ENCODE peak calls at places on chromosome 9, in four cellular contexts. One of them, this sample, is unnamed.
A peak's percentile ranks its signal among the peaks of the same experiment; 100 is the strongest.

GRCh38 chr9:29209748-29210276 is 1636.5 kb upstream of the C9orf72 start:
- DNase-seq in A549: no peak
- DNase-seq in HCT116: no peak
- DNase-seq in K562: no peak
- DNase-seq in this sample: no peak

GRCh38 chr9:126053913-126054312 is 272.7 kb upstream of the MVB12B start:
- DNase-seq in A549: no peak
- DNase-seq in HCT116: no peak
- DNase-seq in K562: no peak
- DNase-seq in this sample: no peak

GRCh38 chr9:109939698-109940342 is 159.8 kb downstream of the PALM2AKAP2 start:
- DNase-seq in A549: no peak
- DNase-seq in HCT116: no peak
- DNase-seq in K562: no peak
- DNase-seq in this sample: no peak

GRCh38 chr9:101467690-101468089 is 32.1 kb upstream of the ALDOB start:
- DNase-seq in A549: no peak
- DNase-seq in HCT116: no peak
- DNase-seq in K562: no peak
- DNase-seq in this sample: no peak

GRCh38 chr9:99778829-99779228 is 42.9 kb upstream of the NR4A3 start:
- DNase-seq in A549: no peak
- DNase-seq in HCT116: no peak
- DNase-seq in K562: no peak
- DNase-seq in this sample: no peak

GRCh38 chr9:4397917-4398316 is 92.4 kb upstream of the SLC1A1 start:
- DNase-seq in A549: no peak
- DNase-seq in HCT116: no peak
- DNase-seq in K562: no peak
- DNase-seq in this sample: no peak

GRCh38 chr9:100933656-100934055 is 94.9 kb upstream of the PLPPR1 start:
- DNase-seq in A549: no peak
- DNase-seq in HCT116: no peak
- DNase-seq in K562: no peak
- DNase-seq in this sample: no peak

GRCh38 chr9:109855540-109855939 is 75.5 kb downstream of the PALM2AKAP2 start:
- DNase-seq in A549: no peak
- DNase-seq in HCT116: no peak
- DNase-seq in K562: no peak
- DNase-seq in this sample: no peak

GRCh38 chr9:31259824-31260223 is 1124.6 kb upstream of the ACO1 start:
- DNase-seq in A549: no peak
- DNase-seq in HCT116: no peak
- DNase-seq in K562: no peak
- DNase-seq in this sample: no peak

GRCh38 chr9:121735065-121735791 is 83.8 kb downstream of the DAB2IP start:
- DNase-seq in A549: peak; percentile 69
- DNase-seq in HCT116: no peak
- DNase-seq in K562: peak; percentile 37
- DNase-seq in this sample: no peak

DNA sequence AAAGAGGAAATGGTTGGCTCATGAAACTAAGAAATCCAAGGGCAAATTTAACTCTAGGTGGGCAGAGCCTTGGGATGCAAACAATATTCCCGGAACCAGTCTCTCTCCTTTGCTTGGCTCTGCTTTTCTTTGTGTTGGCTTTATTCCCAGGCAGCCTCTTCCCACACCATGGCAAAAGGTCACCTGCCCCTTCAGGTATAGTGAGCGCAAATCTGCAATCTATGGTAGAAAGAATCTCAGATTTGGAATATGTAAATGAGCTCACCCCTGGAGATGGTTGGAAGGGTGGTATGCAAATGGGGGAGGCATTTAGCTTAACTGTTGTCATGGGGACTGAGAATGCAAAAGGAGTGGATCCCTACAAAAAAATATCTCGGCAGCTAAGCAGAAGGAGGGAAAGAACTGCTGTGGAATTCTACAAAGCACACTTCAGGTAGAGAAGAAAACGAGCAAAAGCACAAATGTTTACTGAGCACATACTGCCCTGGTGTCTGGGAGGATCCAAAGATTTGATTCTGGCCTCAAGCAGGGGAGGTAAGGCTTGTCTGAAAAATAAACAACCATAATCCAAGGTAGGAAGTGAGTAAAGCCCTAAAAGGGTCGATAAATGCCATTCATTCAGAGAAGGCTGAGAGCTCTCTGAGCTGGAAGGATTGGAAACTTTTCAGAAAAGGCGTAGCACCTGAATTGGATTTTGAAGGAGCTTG is 139.7 kb downstream of the TLE1 start:
- DNase-seq in A549: peak; percentile 45
- DNase-seq in HCT116: no peak
- DNase-seq in K562: no peak
- DNase-seq in this sample: no peak
- TF ChIP-seq REST in A549: no peak
- TF ChIP-seq REST in HCT116: no peak
- TF ChIP-seq REST in K562: no peak
- TF ChIP-seq REST in this sample: no peak

DNA sequence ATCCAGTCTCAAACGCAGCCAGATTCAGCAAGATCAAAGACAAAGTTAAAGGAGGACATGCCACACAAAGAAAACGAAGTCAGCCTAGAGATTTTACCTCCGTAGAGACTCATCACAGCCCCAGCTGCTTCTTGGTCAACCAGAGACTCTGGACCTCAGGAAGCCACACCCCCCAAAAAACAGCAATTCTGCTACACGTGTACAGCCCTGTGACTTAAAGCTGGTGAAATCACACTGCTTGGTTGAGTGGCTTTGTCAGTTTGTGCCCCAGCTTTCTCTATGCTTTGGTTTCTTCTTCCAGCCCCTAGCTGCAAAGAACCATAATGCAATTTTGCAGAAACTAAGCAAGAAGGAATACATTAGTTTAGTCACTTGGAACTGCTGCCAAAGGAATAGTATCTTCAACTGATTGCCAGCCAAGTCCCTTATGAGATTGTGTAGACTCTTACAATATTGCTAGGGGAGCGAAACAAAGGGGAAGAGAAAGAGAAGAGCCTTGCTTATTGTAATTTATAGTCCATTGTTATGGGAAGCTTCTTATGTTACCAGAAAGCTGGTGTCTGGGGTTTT is 158.8 kb upstream of the ZNF462 start:
- DNase-seq in A549: no peak
- DNase-seq in HCT116: no peak
- DNase-seq in K562: no peak
- DNase-seq in this sample: no peak
- TF ChIP-seq CTCF in A549: no peak
- TF ChIP-seq CTCF in HCT116: peak; percentile 9
- TF ChIP-seq CTCF in K562: no peak
- TF ChIP-seq CTCF in this sample: no peak

DNA sequence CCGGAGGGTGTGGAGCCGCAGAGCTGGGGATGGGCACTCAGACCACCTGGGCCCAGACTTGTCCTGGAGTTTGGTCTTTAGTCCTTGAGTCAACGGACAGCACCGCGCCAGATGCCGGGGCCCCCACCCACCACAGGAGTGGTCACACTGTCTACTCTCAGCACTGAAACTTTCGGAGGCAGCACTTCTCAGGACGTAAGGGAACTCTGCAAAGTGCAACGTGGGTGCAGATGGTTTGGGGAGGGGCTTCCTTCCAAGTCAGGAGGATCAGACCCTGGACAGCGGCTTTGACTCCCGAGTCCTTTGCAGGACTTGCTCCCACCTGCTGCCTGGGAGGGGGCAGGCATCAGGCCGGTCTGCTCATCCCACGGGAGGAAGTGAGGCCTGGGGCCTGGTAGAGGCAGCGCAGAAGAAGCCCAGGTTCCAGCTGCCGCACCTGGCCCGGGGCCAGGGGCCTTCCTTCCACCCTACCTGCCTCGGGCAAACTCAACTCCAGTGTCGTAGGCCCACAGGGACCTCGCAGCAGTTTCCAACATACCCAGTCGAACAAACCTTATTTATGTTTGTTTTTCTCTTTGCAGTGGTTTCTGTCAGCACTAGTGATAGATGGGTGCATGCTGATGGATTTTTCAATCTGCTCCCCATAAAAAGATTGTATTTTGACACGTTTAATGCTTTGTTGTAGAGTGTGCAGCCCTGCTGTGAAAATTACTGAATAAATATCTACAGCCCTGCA is 149.8 kb upstream of the PPP1R26 start:
- DNase-seq in A549: no peak
- DNase-seq in HCT116: no peak
- DNase-seq in K562: no peak
- DNase-seq in this sample: no peak
- TF ChIP-seq REST in A549: peak; percentile 53
- TF ChIP-seq REST in HCT116: peak; percentile 22
- TF ChIP-seq REST in K562: no peak
- TF ChIP-seq REST in this sample: peak; percentile 55

GRCh38 chr9:97638666-97639065 is 5.0 kb downstream of the NCBP1 start:
- DNase-seq in A549: peak; percentile 17
- DNase-seq in HCT116: no peak
- DNase-seq in K562: no peak
- DNase-seq in this sample: no peak
- TF ChIP-seq CTCF in A549: no peak
- TF ChIP-seq CTCF in HCT116: peak; percentile 38
- TF ChIP-seq CTCF in K562: peak; percentile 30
- TF ChIP-seq CTCF in this sample: peak; percentile 22

DNA sequence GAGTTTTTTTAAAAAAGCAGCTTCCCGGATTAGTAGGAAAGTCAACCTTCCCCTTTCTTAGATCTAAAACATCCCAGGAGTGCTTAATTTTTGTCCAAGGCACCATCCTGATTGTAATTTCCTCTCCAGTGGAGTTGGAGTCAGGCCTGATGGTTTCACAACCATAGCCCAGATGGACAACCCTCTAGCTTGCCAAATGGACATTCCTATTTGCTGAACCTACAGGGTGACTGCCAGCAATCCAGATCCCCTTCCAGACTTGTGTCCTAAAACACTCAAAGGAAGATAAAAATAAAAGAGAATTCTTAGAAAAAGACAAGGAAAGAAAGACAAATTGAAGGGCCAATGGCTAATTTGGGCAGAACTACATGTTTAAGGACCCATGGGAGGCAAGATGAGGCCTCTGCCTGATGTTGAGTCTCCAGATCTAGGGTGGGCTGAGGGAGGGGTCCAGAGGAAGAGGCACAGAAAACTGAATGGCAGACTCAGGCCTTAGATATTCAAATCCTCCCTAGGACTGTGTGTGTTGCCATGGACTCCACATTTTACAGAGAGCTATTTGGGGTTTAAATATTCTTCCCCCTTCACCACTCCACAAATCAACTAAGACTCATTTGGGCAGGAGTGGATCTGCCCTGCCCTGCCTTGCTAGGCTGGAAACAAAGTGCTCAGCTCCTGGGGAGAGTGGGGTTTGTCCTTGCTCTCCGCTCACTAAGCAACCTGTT is 38.5 kb upstream of the SLC44A1 start:
- DNase-seq in A549: no peak
- DNase-seq in HCT116: no peak
- DNase-seq in K562: no peak
- DNase-seq in this sample: no peak
- TF ChIP-seq REST in A549: no peak
- TF ChIP-seq REST in HCT116: no peak
- TF ChIP-seq REST in K562: no peak
- TF ChIP-seq REST in this sample: no peak

DNA sequence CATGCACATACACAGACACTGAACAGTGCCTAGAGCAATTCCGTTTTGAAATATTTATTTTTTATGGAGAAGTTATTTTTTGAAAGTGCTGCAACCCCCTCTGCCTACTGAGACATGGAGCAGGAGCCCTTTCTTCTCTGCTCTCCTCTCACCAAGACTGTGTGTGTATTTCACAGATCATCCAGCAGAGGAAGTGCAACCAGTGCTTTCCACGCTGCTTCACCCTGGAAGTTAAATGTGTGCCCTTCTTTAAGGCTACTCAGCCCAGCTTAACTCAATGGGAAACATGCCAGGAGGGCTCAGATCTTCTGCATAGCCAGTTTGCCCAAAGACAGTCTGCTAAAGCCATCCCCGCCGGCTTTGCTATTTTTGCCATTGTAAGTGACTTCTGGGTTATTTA is 606.3 kb downstream of the TLE1 start:
- DNase-seq in A549: peak; percentile 14
- DNase-seq in HCT116: no peak
- DNase-seq in K562: no peak
- DNase-seq in this sample: no peak
- TF ChIP-seq CTCF in A549: no peak
- TF ChIP-seq CTCF in HCT116: no peak
- TF ChIP-seq CTCF in K562: no peak
- TF ChIP-seq CTCF in this sample: peak; percentile 17

GRCh38 chr9:34431661-34432060 is 26.7 kb downstream of the FAM219A start:
- DNase-seq in A549: no peak
- DNase-seq in HCT116: no peak
- DNase-seq in K562: no peak
- DNase-seq in this sample: no peak

GRCh38 chr9:34442770-34443169 is 15.6 kb downstream of the FAM219A start:
- DNase-seq in A549: no peak
- DNase-seq in HCT116: no peak
- DNase-seq in K562: no peak
- DNase-seq in this sample: no peak

GRCh38 chr9:34437006-34437925 is 21.1 kb downstream of the FAM219A start:
- DNase-seq in A549: peak; percentile 87
- DNase-seq in HCT116: peak; percentile 67
- DNase-seq in K562: peak; percentile 26
- DNase-seq in this sample: peak; percentile 39
- TF ChIP-seq REST in A549: no peak
- TF ChIP-seq REST in HCT116: no peak
- TF ChIP-seq REST in K562: no peak
- TF ChIP-seq REST in this sample: no peak

GRCh38 chr9:71446499-71447411 is 321.6 kb downstream of the CEMIP2 start:
- DNase-seq in A549: peak; percentile 48
- DNase-seq in HCT116: no peak
- DNase-seq in K562: no peak
- DNase-seq in this sample: no peak
- TF ChIP-seq CTCF in A549: peak; percentile 37
- TF ChIP-seq CTCF in HCT116: no peak
- TF ChIP-seq CTCF in K562: no peak
- TF ChIP-seq CTCF in this sample: no peak

This sample was measured in Panc1.